ENCODE peak calls at places on chromosomes 4 and X, in eight cellular contexts. One of them, this sample, is unnamed.

GRCh38 chr4:39637572-39638357 is 900 bp downstream of the SMIM14 start:
- DNase-seq in endodermal cell: peak
- DNase-seq in stimulated activated CD4-positive, alpha-beta T cell treated with anti-CD3 and anti-CD28 coated beads, Interleukin-15, amount 100 ng/mL, for 1 hour: no peak
- DNase-seq in neural progenitor cell: peak
- DNase-seq in cortex of kidney: no peak
- DNase-seq in NCI-H2107: peak
- DNase-seq in Karpas-422: peak
- DNase-seq in iris pigment epithelial cell: peak
- DNase-seq in this sample: peak

GRCh38 chr4:16674133-16674532 is 224.3 kb downstream of the LDB2 start:
- DNase-seq in endodermal cell: no peak
- DNase-seq in stimulated activated CD4-positive, alpha-beta T cell treated with anti-CD3 and anti-CD28 coated beads, Interleukin-15, amount 100 ng/mL, for 1 hour: no peak
- DNase-seq in neural progenitor cell: no peak
- DNase-seq in cortex of kidney: no peak
- DNase-seq in NCI-H2107: no peak
- DNase-seq in Karpas-422: no peak
- DNase-seq in iris pigment epithelial cell: no peak
- DNase-seq in this sample: no peak

GRCh38 chr4:159175989-159176375 is 73.1 kb downstream of the RAPGEF2 start:
- DNase-seq in endodermal cell: no peak
- DNase-seq in stimulated activated CD4-positive, alpha-beta T cell treated with anti-CD3 and anti-CD28 coated beads, Interleukin-15, amount 100 ng/mL, for 1 hour: no peak
- DNase-seq in neural progenitor cell: no peak
- DNase-seq in cortex of kidney: no peak
- DNase-seq in NCI-H2107: no peak
- DNase-seq in Karpas-422: no peak
- DNase-seq in iris pigment epithelial cell: peak
- DNase-seq in this sample: no peak

GRCh38 chr4:8532245-8532781 is 47.9 kb upstream of the GPR78 start:
- DNase-seq in endodermal cell: no peak
- DNase-seq in stimulated activated CD4-positive, alpha-beta T cell treated with anti-CD3 and anti-CD28 coated beads, Interleukin-15, amount 100 ng/mL, for 1 hour: no peak
- DNase-seq in neural progenitor cell: no peak
- DNase-seq in cortex of kidney: no peak
- DNase-seq in NCI-H2107: no peak
- DNase-seq in Karpas-422: no peak
- DNase-seq in iris pigment epithelial cell: no peak
- DNase-seq in this sample: no peak

GRCh38 chrX:155094468-155095061 is 23.3 kb downstream of the BRCC3 start:
- DNase-seq in endodermal cell: no peak
- DNase-seq in stimulated activated CD4-positive, alpha-beta T cell treated with anti-CD3 and anti-CD28 coated beads, Interleukin-15, amount 100 ng/mL, for 1 hour: no peak
- DNase-seq in neural progenitor cell: peak
- DNase-seq in cortex of kidney: no peak
- DNase-seq in NCI-H2107: no peak
- DNase-seq in Karpas-422: peak
- DNase-seq in iris pigment epithelial cell: peak
- DNase-seq in this sample: no peak

GRCh38 chr4:185541251-185541671 is 6.0 kb upstream of the PDLIM3 start:
- DNase-seq in endodermal cell: no peak
- DNase-seq in stimulated activated CD4-positive, alpha-beta T cell treated with anti-CD3 and anti-CD28 coated beads, Interleukin-15, amount 100 ng/mL, for 1 hour: no peak
- DNase-seq in neural progenitor cell: no peak
- DNase-seq in cortex of kidney: no peak
- DNase-seq in NCI-H2107: no peak
- DNase-seq in Karpas-422: no peak
- DNase-seq in iris pigment epithelial cell: peak
- DNase-seq in this sample: peak

GRCh38 chrX:120023259-120023658 is 54.2 kb downstream of the RHOXF2B start:
- DNase-seq in endodermal cell: no peak
- DNase-seq in stimulated activated CD4-positive, alpha-beta T cell treated with anti-CD3 and anti-CD28 coated beads, Interleukin-15, amount 100 ng/mL, for 1 hour: no peak
- DNase-seq in neural progenitor cell: no peak
- DNase-seq in cortex of kidney: no peak
- DNase-seq in NCI-H2107: no peak
- DNase-seq in Karpas-422: no peak
- DNase-seq in iris pigment epithelial cell: no peak
- DNase-seq in this sample: no peak

GRCh38 chr4:101790521-101791188 is at the start of gene BANK1:
- DNase-seq in endodermal cell: peak
- DNase-seq in stimulated activated CD4-positive, alpha-beta T cell treated with anti-CD3 and anti-CD28 coated beads, Interleukin-15, amount 100 ng/mL, for 1 hour: peak
- DNase-seq in neural progenitor cell: peak
- DNase-seq in cortex of kidney: no peak
- DNase-seq in NCI-H2107: peak
- DNase-seq in Karpas-422: peak
- DNase-seq in iris pigment epithelial cell: peak
- DNase-seq in this sample: peak

This sample was measured in prostate gland.